ENCODE peak calls at places on chromosomes 4 and X, in four cellular contexts. One of them, this sample, is unnamed.
A peak's percentile ranks its signal among the peaks of the same experiment; 100 is the strongest.

GRCh38 chr4:158758142-158758541 is 10.7 kb upstream of the FNIP2 start:
- DNase-seq in EH: peak; percentile 82
- DNase-seq in M059J: no peak
- DNase-seq in RWPE1: no peak
- DNase-seq in this sample: no peak

GRCh38 chr4:111066001-111066400 is 443.1 kb upstream of the PITX2 start:
- DNase-seq in EH: peak; percentile 21
- DNase-seq in M059J: peak; percentile 60
- DNase-seq in RWPE1: no peak
- DNase-seq in this sample: no peak

GRCh38 chr4:95360911-95361695 is 187.7 kb downstream of the UNC5C start:
- DNase-seq in EH: no peak
- DNase-seq in M059J: no peak
- DNase-seq in RWPE1: no peak
- DNase-seq in this sample: no peak

GRCh38 chrX:154840856-154841255 is 6.4 kb upstream of the SMIM9 start:
- DNase-seq in EH: peak; percentile 65
- DNase-seq in M059J: peak; percentile 68
- DNase-seq in RWPE1: peak; percentile 8
- DNase-seq in this sample: no peak

GRCh38 chr4:100302061-100303026 is 112.1 kb upstream of the DDIT4L start:
- DNase-seq in EH: no peak
- DNase-seq in M059J: no peak
- DNase-seq in RWPE1: no peak
- DNase-seq in this sample: no peak

GRCh38 chrX:47572773-47573333 is 9.4 kb upstream of the TIMP1 start:
- DNase-seq in EH: no peak
- DNase-seq in M059J: no peak
- DNase-seq in RWPE1: no peak
- DNase-seq in this sample: no peak

GRCh38 chr4:101294591-101294990 is 52.7 kb downstream of the PPP3CA start:
- DNase-seq in EH: no peak
- DNase-seq in M059J: no peak
- DNase-seq in RWPE1: no peak
- DNase-seq in this sample: no peak

GRCh38 chr4:185282968-185283367 is 73.6 kb downstream of the SNX25 start:
- DNase-seq in EH: peak; percentile 47
- DNase-seq in M059J: peak; percentile 28
- DNase-seq in RWPE1: no peak
- DNase-seq in this sample: no peak

GRCh38 chr4:44916406-44916805 is 190.1 kb upstream of the GNPDA2 start:
- DNase-seq in EH: no peak
- DNase-seq in M059J: no peak
- DNase-seq in RWPE1: peak; percentile 3
- DNase-seq in this sample: no peak

GRCh38 chrX:97898798-97899197 is 1015.1 kb downstream of the RPA4 start:
- DNase-seq in EH: peak; percentile 74
- DNase-seq in M059J: peak; percentile 44
- DNase-seq in RWPE1: no peak
- DNase-seq in this sample: no peak

GRCh38 chr4:102858828-102859464 is 9.8 kb upstream of the CISD2 start:
- DNase-seq in EH: no peak
- DNase-seq in M059J: no peak
- DNase-seq in RWPE1: no peak
- DNase-seq in this sample: no peak

GRCh38 chrX:4708970-4709760 is 995.7 kb upstream of the PRKX start:
- DNase-seq in EH: no peak
- DNase-seq in M059J: no peak
- DNase-seq in RWPE1: no peak
- DNase-seq in this sample: no peak

GRCh38 chr4:46390353-46391058 is 578 bp upstream of the GABRA2 start:
- DNase-seq in EH: no peak
- DNase-seq in M059J: no peak
- DNase-seq in RWPE1: no peak
- DNase-seq in this sample: no peak

GRCh38 chr4:20317424-20317985 is 65.8 kb downstream of the SLIT2 start:
- DNase-seq in EH: peak; percentile 27
- DNase-seq in M059J: no peak
- DNase-seq in RWPE1: no peak
- DNase-seq in this sample: no peak

GRCh38 chrX:66110112-66110511 is 53.9 kb upstream of the HEPH start:
- DNase-seq in EH: peak; percentile 18
- DNase-seq in M059J: peak; percentile 8
- DNase-seq in RWPE1: peak; percentile 11
- DNase-seq in this sample: no peak

GRCh38 chrX:22237479-22237878 is 35.2 kb upstream of the CBLL2 start:
- DNase-seq in EH: peak; percentile 57
- DNase-seq in M059J: no peak
- DNase-seq in RWPE1: no peak
- DNase-seq in this sample: no peak

GRCh38 chr4:184782731-184783472 is 42.9 kb downstream of the ACSL1 start:
- DNase-seq in EH: no peak
- DNase-seq in M059J: no peak
- DNase-seq in RWPE1: no peak
- DNase-seq in this sample: no peak

GRCh38 chrX:152893631-152894610 is 3.9 kb upstream of the ZNF185 start:
- DNase-seq in EH: no peak
- DNase-seq in M059J: no peak
- DNase-seq in RWPE1: peak; percentile 40
- DNase-seq in this sample: no peak